ENCODE peak calls at places on chromosome 5, in four cellular contexts. One of them, this sample, is unnamed.

GRCh38 chr5:145775411-145775810 is 59.7 kb downstream of the PRELID2 start:
- DNase-seq in cardiac muscle cell: peak
- DNase-seq in HFFc6: no peak
- DNase-seq in HuH-7: no peak
- DNase-seq in this sample: peak

GRCh38 chr5:127898551-127899213 is 184.9 kb upstream of the SLC12A2 start:
- DNase-seq in HFFc6: peak
- DNase-seq in HuH-7: no peak
- DNase-seq in cardiac muscle cell: peak
- DNase-seq in this sample: no peak

GRCh38 chr5:141492168-141492885 is 3.4 kb downstream of the PCDHGC5 start:
- DNase-seq in HuH-7: no peak
- DNase-seq in cardiac muscle cell: no peak
- DNase-seq in HFFc6: no peak
- DNase-seq in this sample: no peak

GRCh38 chr5:31385774-31386537 is 145.9 kb downstream of the DROSHA start:
- DNase-seq in HuH-7: no peak
- DNase-seq in HFFc6: no peak
- DNase-seq in cardiac muscle cell: no peak
- DNase-seq in this sample: no peak

GRCh38 chr5:38157024-38157423 is 101.3 kb upstream of the EGFLAM start:
- DNase-seq in cardiac muscle cell: no peak
- DNase-seq in HuH-7: no peak
- DNase-seq in HFFc6: no peak
- DNase-seq in this sample: no peak

GRCh38 chr5:74164725-74165226 is 475.8 kb downstream of the ENC1 start:
- DNase-seq in HuH-7: no peak
- DNase-seq in cardiac muscle cell: no peak
- DNase-seq in HFFc6: no peak
- DNase-seq in this sample: no peak

GRCh38 chr5:56233230-56233629 is at the start of gene ANKRD55:
- DNase-seq in HuH-7: no peak
- DNase-seq in cardiac muscle cell: peak
- DNase-seq in HFFc6: no peak
- DNase-seq in this sample: no peak

GRCh38 chr5:18393546-18393945 is 759.3 kb downstream of the TAF11L14 start:
- DNase-seq in HFFc6: no peak
- DNase-seq in HuH-7: no peak
- DNase-seq in cardiac muscle cell: no peak
- DNase-seq in this sample: no peak

GRCh38 chr5:14202462-14202861 is 59.3 kb downstream of the TRIO start:
- DNase-seq in cardiac muscle cell: peak
- DNase-seq in HFFc6: no peak
- DNase-seq in HuH-7: no peak
- DNase-seq in this sample: no peak

GRCh38 chr5:143402464-143403356 is 776 bp downstream of the NR3C1 start:
- DNase-seq in HFFc6: peak
- DNase-seq in cardiac muscle cell: peak
- DNase-seq in HuH-7: no peak
- DNase-seq in this sample: peak

GRCh38 chr5:93186031-93186682 is 394.9 kb downstream of the NR2F1-AS1 start:
- DNase-seq in HuH-7: no peak
- DNase-seq in HFFc6: peak
- DNase-seq in cardiac muscle cell: peak
- DNase-seq in this sample: peak

GRCh38 chr5:108311682-108312081 is 70.2 kb downstream of the FBXL17 start:
- DNase-seq in cardiac muscle cell: no peak
- DNase-seq in HuH-7: no peak
- DNase-seq in HFFc6: no peak
- DNase-seq in this sample: no peak

GRCh38 chr5:115179068-115179958 is 9.6 kb upstream of the TRIM36 start:
- DNase-seq in cardiac muscle cell: no peak
- DNase-seq in HuH-7: no peak
- DNase-seq in HFFc6: no peak
- DNase-seq in this sample: peak

GRCh38 chr5:148849461-148849860 is 23.1 kb downstream of the ADRB2 start:
- DNase-seq in HFFc6: no peak
- DNase-seq in HuH-7: no peak
- DNase-seq in cardiac muscle cell: no peak
- DNase-seq in this sample: no peak

GRCh38 chr5:55176176-55176818 is 3.3 kb upstream of the CDC20B start:
- DNase-seq in HFFc6: no peak
- DNase-seq in HuH-7: peak
- DNase-seq in cardiac muscle cell: peak
- DNase-seq in this sample: peak

GRCh38 chr5:2387224-2388004 is 364.1 kb downstream of the IRX2 start:
- DNase-seq in HuH-7: no peak
- DNase-seq in HFFc6: no peak
- DNase-seq in cardiac muscle cell: no peak
- DNase-seq in this sample: no peak

GRCh38 chr5:104947061-104947460 is 1384.5 kb upstream of the NUDT12 start:
- DNase-seq in cardiac muscle cell: no peak
- DNase-seq in HuH-7: no peak
- DNase-seq in HFFc6: no peak
- DNase-seq in this sample: no peak

GRCh38 chr5:128498844-128499455 is 39.1 kb downstream of the FBN2 start:
- DNase-seq in HuH-7: peak
- DNase-seq in cardiac muscle cell: peak
- DNase-seq in HFFc6: peak
- DNase-seq in this sample: peak

GRCh38 chr5:143717400-143717799 is 94.6 kb upstream of the HMHB1 start:
- DNase-seq in HuH-7: no peak
- DNase-seq in HFFc6: peak
- DNase-seq in cardiac muscle cell: peak
- DNase-seq in this sample: peak

GRCh38 chr5:53923969-53924876 is 363.8 kb downstream of the NDUFS4 start:
- DNase-seq in HFFc6: no peak
- DNase-seq in cardiac muscle cell: peak
- DNase-seq in HuH-7: no peak
- DNase-seq in this sample: peak

GRCh38 chr5:80399553-80400239 is 8.2 kb upstream of the ZFYVE16 start:
- DNase-seq in HuH-7: no peak
- DNase-seq in cardiac muscle cell: peak
- DNase-seq in HFFc6: peak
- DNase-seq in this sample: peak

GRCh38 chr5:50623666-50624065 is 42.8 kb upstream of the PARP8 start:
- DNase-seq in HFFc6: no peak
- DNase-seq in cardiac muscle cell: no peak
- DNase-seq in HuH-7: no peak
- DNase-seq in this sample: no peak

GRCh38 chr5:177162379-177162778 is 28.8 kb downstream of the NSD1 start:
- DNase-seq in HuH-7: no peak
- DNase-seq in HFFc6: no peak
- DNase-seq in cardiac muscle cell: no peak
- DNase-seq in this sample: no peak

GRCh38 chr5:141392429-141393198 is at the start of gene PCDHGA8:
- DNase-seq in cardiac muscle cell: no peak
- DNase-seq in HFFc6: no peak
- DNase-seq in HuH-7: no peak
- DNase-seq in this sample: no peak

GRCh38 chr5:33275921-33276705 is 164.7 kb upstream of the TARS1 start:
- DNase-seq in HuH-7: no peak
- DNase-seq in cardiac muscle cell: no peak
- DNase-seq in HFFc6: peak
- DNase-seq in this sample: peak

GRCh38 chr5:113345261-113345940 is 89.4 kb downstream of the TSSK1B start:
- DNase-seq in HuH-7: no peak
- DNase-seq in cardiac muscle cell: peak
- DNase-seq in HFFc6: peak
- DNase-seq in this sample: no peak

GRCh38 chr5:136058031-136058971 is 29.5 kb downstream of the TGFBI start:
- DNase-seq in HFFc6: peak
- DNase-seq in cardiac muscle cell: peak
- DNase-seq in HuH-7: peak
- DNase-seq in this sample: peak

GRCh38 chr5:36763454-36763853 is 113.1 kb upstream of the NIPBL start:
- DNase-seq in cardiac muscle cell: no peak
- DNase-seq in HFFc6: no peak
- DNase-seq in HuH-7: no peak
- DNase-seq in this sample: no peak

GRCh38 chr5:143403607-143404415 is at the start of gene NR3C1:
- DNase-seq in HuH-7: peak
- DNase-seq in cardiac muscle cell: peak
- DNase-seq in HFFc6: peak
- DNase-seq in this sample: peak

GRCh38 chr5:77772729-77773128 is 3.4 kb downstream of the TBCA start:
- DNase-seq in HFFc6: no peak
- DNase-seq in HuH-7: no peak
- DNase-seq in cardiac muscle cell: no peak
- DNase-seq in this sample: no peak

GRCh38 chr5:78127875-78128274 is 166.6 kb downstream of the AP3B1 start:
- DNase-seq in HuH-7: peak
- DNase-seq in cardiac muscle cell: no peak
- DNase-seq in HFFc6: no peak
- DNase-seq in this sample: no peak

GRCh38 chr5:55037816-55038379 is 13.8 kb downstream of the GZMK start:
- DNase-seq in HFFc6: no peak
- DNase-seq in HuH-7: no peak
- DNase-seq in cardiac muscle cell: no peak
- DNase-seq in this sample: no peak

GRCh38 chr5:173963867-173964429 is 25.0 kb upstream of the C5orf47 start:
- DNase-seq in HuH-7: no peak
- DNase-seq in cardiac muscle cell: no peak
- DNase-seq in HFFc6: no peak
- DNase-seq in this sample: peak